ENCODE peak calls at places on chromosomes 5 and 9, in four cellular contexts. One of them, this sample, is unnamed.

GRCh38 chr5:9516591-9516990 is 29.3 kb downstream of the SEMA5A start:
- DNase-seq in HCT116: no peak
- DNase-seq in lung: no peak
- DNase-seq in mesenchymal stem cell: no peak
- DNase-seq in this sample: peak; percentile 42

GRCh38 chr9:35267716-35268115 is 105.9 kb downstream of the UNC13B start:
- DNase-seq in lung: no peak
- DNase-seq in HCT116: no peak
- DNase-seq in mesenchymal stem cell: no peak
- DNase-seq in this sample: no peak

GRCh38 chr9:89243296-89244061 is 64.9 kb upstream of the SHC3 start:
- DNase-seq in HCT116: no peak
- DNase-seq in mesenchymal stem cell: no peak
- DNase-seq in lung: peak; percentile 78
- DNase-seq in this sample: no peak

GRCh38 chr9:31119882-31120481 is 1264.5 kb upstream of the ACO1 start:
- DNase-seq in mesenchymal stem cell: peak; percentile 46
- DNase-seq in lung: no peak
- DNase-seq in HCT116: peak; percentile 6
- DNase-seq in this sample: peak; percentile 40

GRCh38 chr9:79637180-79637925 is 65.6 kb downstream of the TLE4 start:
- DNase-seq in lung: no peak
- DNase-seq in mesenchymal stem cell: peak; percentile 27
- DNase-seq in HCT116: no peak
- DNase-seq in this sample: no peak

GRCh38 chr5:37553720-37554402 is 174.7 kb downstream of the WDR70 start:
- DNase-seq in mesenchymal stem cell: peak; percentile 46
- DNase-seq in HCT116: no peak
- DNase-seq in lung: no peak
- DNase-seq in this sample: no peak

GRCh38 chr5:93909356-93909755 is 168.0 kb upstream of the POU5F2 start:
- DNase-seq in lung: no peak
- DNase-seq in mesenchymal stem cell: no peak
- DNase-seq in HCT116: no peak
- DNase-seq in this sample: no peak

GRCh38 chr5:128842241-128842640 is 123.0 kb upstream of the SLC27A6 start:
- DNase-seq in mesenchymal stem cell: no peak
- DNase-seq in HCT116: no peak
- DNase-seq in lung: no peak
- DNase-seq in this sample: no peak

GRCh38 chr5:164230341-164230740 is 724.9 kb downstream of the MAT2B start:
- DNase-seq in mesenchymal stem cell: no peak
- DNase-seq in lung: no peak
- DNase-seq in HCT116: no peak
- DNase-seq in this sample: no peak

GRCh38 chr9:134591573-134591981 is 50.0 kb upstream of the COL5A1 start:
- DNase-seq in lung: no peak
- DNase-seq in mesenchymal stem cell: peak; percentile 73
- DNase-seq in HCT116: no peak
- DNase-seq in this sample: no peak

GRCh38 chr9:87898151-87898550 is 15.5 kb downstream of the SPATA31E1 start:
- DNase-seq in lung: no peak
- DNase-seq in mesenchymal stem cell: peak; percentile 27
- DNase-seq in HCT116: no peak
- DNase-seq in this sample: no peak

GRCh38 chr9:124137009-124137943 is 120.5 kb upstream of the NEK6 start:
- DNase-seq in lung: no peak
- DNase-seq in HCT116: no peak
- DNase-seq in mesenchymal stem cell: no peak
- DNase-seq in this sample: no peak

GRCh38 chr5:67188274-67188857 is 8.2 kb downstream of the CD180 start:
- DNase-seq in mesenchymal stem cell: no peak
- DNase-seq in HCT116: no peak
- DNase-seq in lung: no peak
- DNase-seq in this sample: no peak

GRCh38 chr5:67183859-67184258 is 12.7 kb downstream of the CD180 start:
- DNase-seq in lung: no peak
- DNase-seq in mesenchymal stem cell: no peak
- DNase-seq in HCT116: no peak
- DNase-seq in this sample: no peak

GRCh38 chr5:67190443-67190842 is 6.2 kb downstream of the CD180 start:
- DNase-seq in mesenchymal stem cell: no peak
- DNase-seq in lung: no peak
- DNase-seq in HCT116: no peak
- DNase-seq in this sample: no peak

GRCh38 chr5:67190856-67191255 is 5.7 kb downstream of the CD180 start:
- DNase-seq in mesenchymal stem cell: no peak
- DNase-seq in lung: no peak
- DNase-seq in HCT116: no peak
- DNase-seq in this sample: no peak

GRCh38 chr5:67187318-67187717 is 9.3 kb downstream of the CD180 start:
- DNase-seq in mesenchymal stem cell: no peak
- DNase-seq in HCT116: no peak
- DNase-seq in lung: no peak
- DNase-seq in this sample: no peak
- H3K4me3 ChIP-seq in mesenchymal stem cell: no peak overlapping the region
- H3K4me3 ChIP-seq in HCT116: no peak overlapping the region
- H3K4me3 ChIP-seq in lung: no peak overlapping the region
- H3K4me3 ChIP-seq in this sample: no peak overlapping the region

DNA sequence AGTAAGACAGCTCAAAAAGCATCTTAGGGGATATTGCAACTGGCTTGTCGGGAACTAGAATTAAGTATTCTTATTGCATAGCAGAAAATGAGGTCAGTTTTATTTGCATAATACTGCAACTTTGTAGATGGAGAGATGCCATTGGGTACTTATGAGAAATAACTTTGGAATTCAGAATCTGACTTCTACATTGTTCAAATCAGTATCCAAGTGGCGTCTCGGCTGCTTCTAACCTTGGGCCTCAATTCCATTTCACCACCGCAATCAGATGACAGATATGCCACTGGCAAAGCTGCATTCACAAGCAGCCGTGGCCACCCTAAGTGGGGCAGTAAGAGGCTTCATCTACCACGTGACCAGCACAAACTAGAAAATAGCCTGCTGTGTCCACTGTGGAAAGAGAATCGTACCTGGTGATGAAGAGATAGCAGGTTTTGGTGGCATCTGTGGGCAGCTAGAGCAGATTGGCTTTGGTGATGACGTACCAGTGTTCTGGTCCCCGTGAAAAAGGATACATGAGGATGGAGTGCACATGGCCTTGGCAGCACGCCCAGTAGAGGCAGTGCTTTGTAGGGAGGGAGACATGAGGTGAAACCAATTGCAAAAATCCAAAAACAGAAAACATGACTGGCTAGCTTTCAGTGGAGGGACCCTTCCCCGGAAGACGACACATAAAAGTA is 116.6 kb downstream of the KLHL3 start:
- DNase-seq in lung: peak; percentile 71
- DNase-seq in HCT116: no peak
- DNase-seq in mesenchymal stem cell: peak; percentile 24
- DNase-seq in this sample: no peak
- H3K36me3 ChIP-seq in lung: peaks cover 2% of the 10 kb centered on the region
- H3K36me3 ChIP-seq in HCT116: no peaks in the 10 kb centered on the region
- H3K36me3 ChIP-seq in mesenchymal stem cell: no peaks in the 10 kb centered on the region
- H3K36me3 ChIP-seq in this sample: no peaks in the 10 kb centered on the region

DNA sequence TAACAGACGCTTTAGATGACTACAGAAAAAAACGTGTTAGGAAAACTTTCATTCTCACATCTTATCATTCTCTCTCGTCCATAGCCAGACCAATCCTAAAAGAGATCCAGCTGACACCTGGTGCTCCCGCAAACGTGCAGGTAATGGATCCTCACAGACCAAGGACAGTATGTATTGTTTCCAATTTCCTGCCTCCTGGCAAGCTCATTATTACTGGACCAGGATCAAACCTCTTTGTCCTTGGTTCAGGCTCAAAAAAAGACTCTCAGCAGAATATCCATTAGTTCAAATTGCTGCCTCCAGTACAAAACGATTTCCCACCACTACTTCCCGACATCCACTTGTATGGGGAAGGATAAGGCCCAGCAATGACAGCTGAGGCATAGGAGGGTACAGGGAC is 62.4 kb downstream of the SERINC5 start:
- DNase-seq in HCT116: no peak
- DNase-seq in lung: no peak
- DNase-seq in mesenchymal stem cell: no peak
- DNase-seq in this sample: no peak
- H3K4me1 ChIP-seq in HCT116: peaks cover 17% of the 10 kb centered on the region
- H3K4me1 ChIP-seq in lung: peaks cover 31% of the 10 kb centered on the region
- H3K4me1 ChIP-seq in mesenchymal stem cell: peaks cover 5% of the 10 kb centered on the region
- H3K4me1 ChIP-seq in this sample: peaks cover 65% of the 10 kb centered on the region

GRCh38 chr5:116529615-116530014 is 45.0 kb downstream of the SEMA6A start:
- DNase-seq in mesenchymal stem cell: no peak
- DNase-seq in lung: no peak
- DNase-seq in HCT116: no peak
- DNase-seq in this sample: no peak

GRCh38 chr5:116524966-116525365 is 49.7 kb downstream of the SEMA6A start:
- DNase-seq in HCT116: no peak
- DNase-seq in mesenchymal stem cell: no peak
- DNase-seq in lung: no peak
- DNase-seq in this sample: no peak

GRCh38 chr5:116528519-116529234 is 45.9 kb downstream of the SEMA6A start:
- DNase-seq in HCT116: no peak
- DNase-seq in mesenchymal stem cell: no peak
- DNase-seq in lung: no peak
- DNase-seq in this sample: no peak

GRCh38 chr5:116525680-116526079 is 48.9 kb downstream of the SEMA6A start:
- DNase-seq in lung: no peak
- DNase-seq in mesenchymal stem cell: no peak
- DNase-seq in HCT116: no peak
- DNase-seq in this sample: no peak

GRCh38 chr5:116527587-116527986 is 47.0 kb downstream of the SEMA6A start:
- DNase-seq in lung: no peak
- DNase-seq in HCT116: no peak
- DNase-seq in mesenchymal stem cell: no peak
- DNase-seq in this sample: no peak
- H3K4me3 ChIP-seq in lung: no peak overlapping the region
- H3K4me3 ChIP-seq in HCT116: no peak overlapping the region
- H3K4me3 ChIP-seq in mesenchymal stem cell: no peak overlapping the region
- H3K4me3 ChIP-seq in this sample: no peak overlapping the region

GRCh38 chr9:95040106-95040505 is 277.4 kb downstream of the FANCC start:
- DNase-seq in mesenchymal stem cell: no peak
- DNase-seq in HCT116: no peak
- DNase-seq in lung: no peak
- DNase-seq in this sample: no peak
- H3K36me3 ChIP-seq in mesenchymal stem cell: peaks cover 29% of the 10 kb centered on the region
- H3K36me3 ChIP-seq in HCT116: no peaks in the 10 kb centered on the region
- H3K36me3 ChIP-seq in lung: no peaks in the 10 kb centered on the region
- H3K36me3 ChIP-seq in this sample: no peaks in the 10 kb centered on the region

DNA sequence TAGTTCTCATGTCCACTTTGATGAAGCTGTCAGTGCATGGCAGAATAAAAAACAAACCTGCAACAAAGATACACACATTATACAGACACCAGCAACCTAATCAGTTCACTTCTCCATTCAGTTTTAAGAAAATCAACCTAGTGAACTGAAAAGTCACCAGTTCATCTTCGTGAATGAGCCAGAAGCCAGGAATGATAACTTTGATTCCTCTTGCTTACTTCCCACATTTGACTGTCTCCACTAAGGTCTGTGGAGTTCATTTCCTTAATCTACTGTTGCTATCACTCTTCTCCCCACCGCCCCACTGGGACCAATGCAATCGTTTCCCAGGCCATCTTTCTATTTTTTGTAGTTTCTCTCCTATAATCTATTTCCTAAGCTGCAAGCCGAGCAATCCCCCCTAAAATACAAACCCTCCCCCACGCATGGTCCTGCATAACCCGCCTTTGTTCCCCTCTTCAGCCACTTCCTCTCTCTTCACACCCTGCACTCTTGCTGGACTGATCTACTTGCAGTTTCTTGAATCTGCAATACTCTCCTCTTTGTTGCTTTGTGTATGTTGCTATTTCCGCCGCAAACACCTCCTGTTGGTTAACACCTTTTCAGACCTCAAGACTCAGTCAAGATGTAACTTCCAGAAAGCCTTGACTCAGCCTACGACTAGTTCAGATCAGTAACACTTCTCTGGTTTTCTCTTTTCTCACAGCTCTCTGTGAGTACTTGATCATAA is 16.6 kb downstream of the STOM start:
- DNase-seq in lung: no peak
- DNase-seq in mesenchymal stem cell: no peak
- DNase-seq in HCT116: no peak
- DNase-seq in this sample: no peak
- H3K4me1 ChIP-seq in lung: peaks cover 34% of the 10 kb centered on the region
- H3K4me1 ChIP-seq in mesenchymal stem cell: no peaks in the 10 kb centered on the region
- H3K4me1 ChIP-seq in HCT116: peaks cover 28% of the 10 kb centered on the region
- H3K4me1 ChIP-seq in this sample: no peaks in the 10 kb centered on the region

DNA sequence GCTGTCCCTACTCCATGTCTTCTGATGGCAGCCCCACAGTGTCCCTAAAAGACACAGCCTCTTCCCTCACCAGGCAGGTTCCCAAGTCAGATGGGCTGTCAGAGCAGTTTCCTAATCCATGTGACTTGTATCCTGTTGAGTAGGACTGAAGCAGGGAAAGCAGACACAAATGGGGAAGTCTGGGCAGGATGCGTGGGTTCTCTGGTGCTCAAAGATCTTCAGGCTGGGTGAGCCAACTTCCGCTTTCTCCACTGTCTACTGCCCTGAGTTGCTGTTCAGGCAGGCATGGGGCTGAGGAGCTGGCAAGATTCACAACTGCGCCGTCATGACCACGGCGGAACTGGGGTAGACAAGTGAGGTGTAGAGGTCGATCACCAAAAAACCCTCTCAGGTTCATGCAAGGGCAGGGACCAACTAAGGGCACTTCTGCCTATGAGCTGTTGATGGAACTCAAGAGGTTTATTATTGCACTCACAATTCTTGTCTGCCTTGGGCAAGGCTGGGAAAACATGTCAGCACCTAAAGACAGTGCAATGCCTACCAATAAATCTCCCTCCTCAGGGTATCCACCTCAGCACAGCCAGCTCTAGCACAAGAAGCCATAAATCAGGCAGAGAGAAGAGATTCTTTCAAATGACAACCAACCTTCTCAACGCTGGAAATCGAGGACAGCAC is 83.4 kb downstream of the RAPGEF1 start:
- DNase-seq in HCT116: no peak
- DNase-seq in lung: peak; percentile 81
- DNase-seq in mesenchymal stem cell: no peak
- DNase-seq in this sample: no peak
- H3K4me3 ChIP-seq in HCT116: no peak overlapping the region
- H3K4me3 ChIP-seq in lung: no peak overlapping the region
- H3K4me3 ChIP-seq in mesenchymal stem cell: no peak overlapping the region
- H3K4me3 ChIP-seq in this sample: no peak overlapping the region

This sample was measured in Caco-2.